ENCODE peak calls at places on chromosomes 13 and 19, in six cellular contexts. M is HT1080, R is GM23248, W is stomach, S is mucosa of gallbladder, I is cardiac fibroblast. O is an unnamed sample.

GRCh38 chr13:44303681-44304432 is 69.8 kb upstream of the SERP2 start:
- DNase-seq in M (no peak), R (no peak), W (peak), S (peak), I (peak), O (no peak)

GRCh38 chr13:27065582-27065981 is 106.0 kb downstream of the USP12 start:
- DNase-seq in M (no peak), R (no peak), W (no peak), S (no peak), I (no peak), O (no peak)

GRCh38 chr13:30314069-30314468 is 6.7 kb upstream of the KATNAL1 start:
- DNase-seq in M (no peak), R (no peak), W (no peak), S (no peak), I (no peak), O (no peak)

GRCh38 chr13:97057196-97057595 is 62.9 kb upstream of the OXGR1 start:
- DNase-seq in M (no peak), R (no peak), W (no peak), S (no peak), I (peak), O (no peak)

GRCh38 chr19:36771275-36772231 is 1.1 kb downstream of the ZNF850 start:
- DNase-seq in M (peak), R (peak), W (peak), S (peak), I (peak), O (peak)

GRCh38 chr19:38233740-38234251 is 9.8 kb upstream of the DPF1 start:
- DNase-seq in M (peak), R (peak), W (peak), S (peak), I (peak), O (peak)

GRCh38 chr19:5125797-5126497 is 157.0 kb downstream of the KDM4B start:
- DNase-seq in M (no peak), R (no peak), W (no peak), S (no peak), I (peak), O (no peak)

GRCh38 chr13:41648314-41648935 is 191.1 kb downstream of the RGCC start:
- DNase-seq in M (peak), R (peak), W (no peak), S (no peak), I (peak), O (peak)

GRCh38 chr13:87120476-87120875 is 550.7 kb upstream of the SLITRK5 start:
- DNase-seq in M (no peak), R (peak), W (no peak), S (no peak), I (no peak), O (peak)

GRCh38 chr13:41774605-41775218 is 186.2 kb downstream of the VWA8 start:
- DNase-seq in M (no peak), R (no peak), W (no peak), S (no peak), I (no peak), O (no peak)

GRCh38 chr13:98781905-98782304 is 29.4 kb upstream of the SLC15A1 start:
- DNase-seq in M (no peak), R (no peak), W (no peak), S (no peak), I (no peak), O (no peak)

GRCh38 chr19:48418317-48419064 is 25.0 kb downstream of the GRIN2D start:
- DNase-seq in M (peak), R (peak), W (no peak), S (no peak), I (no peak), O (peak)

GRCh38 chr13:101490400-101491015 is 38.0 kb downstream of the ITGBL1 start:
- DNase-seq in M (peak), R (peak), W (no peak), S (no peak), I (no peak), O (peak)

GRCh38 chr13:27958928-27959539 is 10.1 kb downstream of the CDX2 start:
- DNase-seq in M (no peak), R (no peak), W (no peak), S (no peak), I (no peak), O (no peak)

GRCh38 chr13:29743229-29743786 is 107.1 kb downstream of the UBL3 start:
- DNase-seq in M (no peak), R (peak), W (no peak), S (no peak), I (peak), O (no peak)

GRCh38 chr19:40611096-40611495 is 9.9 kb downstream of the LTBP4 start:
- DNase-seq in M (no peak), R (peak), W (peak), S (no peak), I (no peak), O (no peak)